ENCODE peak calls at places on chromosome 19, in ten cellular contexts. W is CD8-positive, alpha-beta memory T cell; B is lung; V is OCI-LY7; J is RWPE2; Q is left lung; E is body of pancreas; L is SK-N-SH; K is ascending aorta; A is A549. T is an unnamed sample. For H3K4me1, the result is how much of the 10 kb centered on the place peaks cover.

GRCh38 chr19:7699422-7700127 is 2.4 kb downstream of the FCER2 start:
- DNase-seq in V (peak), Q (no peak), E (no peak), A (no peak), J (no peak), L (no peak), K (no peak), W (no peak), B (no peak), T (no peak)

GRCh38 chr19:48819366-48819816 is 8.6 kb upstream of the BCAT2 start:
- DNase-seq in A (peak), J (peak), V (no peak), B (peak), W (no peak), L (no peak), K (peak), E (peak), Q (no peak), T (peak)

GRCh38 chr19:55581145-55581827 is 638 bp upstream of the ZNF579 start:
- DNase-seq in B (no peak), L (no peak), W (no peak), V (no peak), J (no peak), K (no peak), Q (no peak), A (peak), E (no peak), T (no peak)

GRCh38 chr19:57558525-57558924 is 1.1 kb downstream of the ZNF550 start:
- DNase-seq in W (no peak), A (no peak), E (no peak), V (no peak), Q (no peak), B (no peak), K (no peak), L (peak), J (no peak), T (no peak)

GRCh38 chr19:14369399-14370168 is 11.7 kb upstream of the ADGRE5 start:
- DNase-seq in J (no peak), Q (no peak), W (peak), B (no peak), A (no peak), E (no peak), L (no peak), K (peak), V (no peak), T (no peak)

GRCh38 chr19:35991731-35992450 is 3.1 kb upstream of the SDHAF1 start:
- DNase-seq in V (no peak), Q (peak), J (no peak), E (no peak), K (no peak), A (no peak), W (no peak), L (no peak), B (no peak), T (no peak)

GRCh38 chr19:33796164-33797100 is at the start of gene KCTD15:
- DNase-seq in W (no peak), L (peak), Q (no peak), K (no peak), B (no peak), J (no peak), V (peak), A (peak), E (peak), T (peak)

GRCh38 chr19:4120531-4120930 is 3.4 kb downstream of the MAP2K2 start:
- DNase-seq in J (no peak), V (no peak), L (no peak), B (no peak), E (no peak), Q (no peak), K (no peak), W (no peak), A (no peak), T (no peak)

GRCh38 chr19:50723069-50723468 is at the start of gene CLEC11A:
- DNase-seq in W (no peak), L (no peak), J (no peak), Q (no peak), V (no peak), K (no peak), B (no peak), E (peak), A (no peak), T (peak)

GRCh38 chr19:45164577-45165335 is 4.0 kb upstream of the NKPD1 start:
- DNase-seq in Q (peak), L (no peak), E (peak), B (peak), V (peak), A (peak), K (no peak), J (peak), W (peak), T (peak)

GRCh38 chr19:6610934-6611370 is 20.0 kb upstream of the CD70 start:
- DNase-seq in B (no peak), Q (no peak), E (no peak), K (no peak), L (no peak), W (no peak), V (no peak), J (no peak), A (peak), T (no peak)

GRCh38 chr19:53579518-53579917 is 41.6 kb downstream of the ZNF331 start:
- DNase-seq in B (no peak), V (no peak), Q (no peak), L (no peak), K (no peak), W (no peak), A (no peak), J (no peak), E (no peak), T (no peak)

GRCh38 chr19:13463296-13463695 is 43.0 kb downstream of the CACNA1A start:
- DNase-seq in L (no peak), B (no peak), V (peak), A (no peak), J (no peak), Q (no peak), E (no peak), K (no peak), W (no peak), T (no peak)

GRCh38 chr19:35267818-35268545 is 780 bp upstream of the USF2 start:
- DNase-seq in Q (peak), K (peak), A (peak), B (peak), J (peak), W (peak), V (peak), L (peak), E (peak), T (peak)

GRCh38 chr19:27971071-27971470 is 1241.9 kb downstream of the UQCRFS1 start:
- DNase-seq in L (no peak), Q (no peak), E (no peak), J (no peak), W (no peak), K (no peak), B (no peak), A (peak), V (no peak), T (no peak)

GRCh38 chr19:27729332-27729731 is 1483.6 kb downstream of the UQCRFS1 start:
- DNase-seq in L (no peak), Q (no peak), A (no peak), E (no peak), V (no peak), B (no peak), K (no peak), W (no peak), J (no peak), T (no peak)

GRCh38 chr19:35292986-35293732 is 1.2 kb downstream of the MAG start:
- DNase-seq in A (no peak), W (no peak), Q (no peak), L (no peak), E (no peak), B (no peak), K (no peak), V (no peak), J (no peak), T (no peak)

GRCh38 chr19:43414554-43414953 is at the start of gene TEX101:
- DNase-seq in Q (no peak), K (no peak), L (no peak), J (no peak), B (no peak), A (no peak), V (no peak), E (no peak), W (no peak), T (no peak)

GRCh38 chr19:31803819-31804446 is 454.7 kb upstream of the TSHZ3 start:
- DNase-seq in K (no peak), W (no peak), J (no peak), E (no peak), Q (no peak), A (no peak), L (no peak), B (peak), V (no peak), T (no peak)

GRCh38 chr19:13799669-13800068 is 4.4 kb downstream of the ZSWIM4 start:
- DNase-seq in K (no peak), B (no peak), A (no peak), V (no peak), Q (no peak), W (no peak), E (no peak), J (no peak), L (no peak), T (no peak)

GRCh38 chr19:58513694-58514563 is 2.1 kb upstream of the SLC27A5 start:
- DNase-seq in J (peak), L (peak), K (peak), E (peak), Q (peak), V (peak), B (peak), W (peak), A (peak), T (peak)

GRCh38 chr19:42090687-42091086 is 14.7 kb downstream of the ZNF574 start:
- DNase-seq in K (no peak), A (no peak), E (no peak), Q (no peak), V (no peak), W (no peak), B (no peak), L (no peak), J (no peak), T (no peak)

GRCh38 chr19:15108145-15108844 is 1.1 kb downstream of the SYDE1 start:
- DNase-seq in E (no peak), Q (no peak), B (no peak), W (no peak), J (no peak), A (no peak), K (no peak), V (no peak), L (peak), T (no peak)

GRCh38 chr19:53782698-53783097 is 41.4 kb downstream of the NLRP12 start:
- DNase-seq in W (no peak), E (no peak), Q (no peak), J (no peak), A (no peak), L (no peak), V (no peak), K (no peak), B (no peak), T (no peak)

GRCh38 chr19:28292822-28293500 is 920.0 kb downstream of the UQCRFS1 start:
- DNase-seq in K (no peak), J (no peak), W (no peak), L (peak), A (no peak), E (no peak), V (no peak), Q (no peak), B (no peak), T (no peak)

GRCh38 chr19:19539738-19540703 is 2.0 kb downstream of the CILP2 start:
- DNase-seq in A (peak), K (no peak), V (peak), W (peak), E (peak), J (peak), L (peak), Q (peak), B (peak), T (peak)

GRCh38 chr19:15775249-15775648 is 12.2 kb upstream of the OR10H5 start:
- DNase-seq in B (no peak), V (no peak), E (no peak), L (no peak), A (no peak), W (no peak), Q (no peak), K (no peak), J (no peak), T (no peak)

GRCh38 chr19:35741216-35741541 is 1.1 kb downstream of the IGFLR1 start:
- DNase-seq in A (no peak), E (no peak), V (no peak), Q (no peak), L (no peak), K (no peak), J (no peak), W (no peak), B (no peak), T (no peak)

GRCh38 chr19:18295034-18295451 is 13.6 kb upstream of the JUND start:
- DNase-seq in W (no peak), J (no peak), E (no peak), L (no peak), Q (no peak), A (no peak), K (no peak), V (no peak), B (no peak), T (no peak)

GRCh38 chr19:35288331-35288730 is 3.6 kb upstream of the MAG start:
- DNase-seq in L (no peak), J (no peak), W (no peak), V (no peak), A (no peak), B (no peak), E (no peak), Q (no peak), K (no peak), T (no peak)

GRCh38 chr19:49340865-49341718 is 5.9 kb downstream of the CD37 start:
- DNase-seq in B (no peak), W (no peak), Q (peak), L (no peak), A (no peak), V (no peak), J (peak), K (peak), E (no peak), T (peak)

GRCh38 chr19:30719189-30719990 is 347.2 kb downstream of the ZNF536 start:
- DNase-seq in W (no peak), J (no peak), E (peak), B (no peak), A (peak), V (no peak), K (no peak), L (peak), Q (no peak), T (peak)

GRCh38 chr19:36821758-36822157 is 16.4 kb downstream of the ZNF790 start:
- DNase-seq in E (no peak), V (no peak), L (no peak), Q (no peak), B (no peak), A (no peak), W (no peak), K (no peak), J (no peak), T (no peak)

GRCh38 chr19:45492627-45493470 is 4.0 kb downstream of the RTN2 start:
- DNase-seq in W (no peak), K (no peak), Q (peak), L (peak), A (peak), J (no peak), E (no peak), B (no peak), V (peak), T (no peak)

DNA sequence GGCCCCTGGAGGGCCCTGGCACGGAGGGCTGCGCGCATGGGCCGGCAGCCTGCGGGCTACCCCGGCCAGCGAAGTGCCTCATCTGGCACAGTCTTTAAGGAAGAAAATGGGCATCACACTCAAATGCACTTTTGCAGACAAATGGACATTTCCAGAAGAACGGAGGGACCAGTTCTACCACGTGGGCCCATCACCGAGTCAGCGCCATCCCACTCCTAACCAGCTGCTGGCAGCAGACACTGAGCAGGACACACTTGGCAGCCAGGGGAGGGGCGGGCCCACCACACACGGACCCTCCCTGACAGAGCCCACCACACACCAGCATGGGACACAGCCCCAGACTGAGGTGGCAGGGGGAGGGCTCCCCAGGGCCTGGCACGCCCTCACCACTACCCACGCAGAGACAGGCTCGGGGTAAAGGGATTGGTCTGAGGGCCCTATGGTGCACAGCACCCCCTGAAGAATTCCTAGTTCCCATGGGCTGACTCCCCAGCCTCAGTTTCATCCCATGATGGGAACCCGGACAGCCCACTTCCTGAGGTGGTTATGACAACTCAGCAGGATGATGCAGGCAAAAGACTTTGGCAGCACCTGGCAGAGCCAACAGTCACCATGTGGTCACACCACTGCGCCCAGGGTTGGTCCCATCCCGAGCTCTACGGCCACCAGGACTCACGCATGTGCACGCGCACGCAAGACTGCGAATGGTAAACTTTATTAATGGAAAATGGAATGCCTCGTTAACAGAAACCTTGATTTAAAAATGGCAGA is 18.7 kb upstream of the TINCR start:
- DNase-seq in K (no peak), E (no peak), W (no peak), V (no peak), B (no peak), A (no peak), Q (no peak), J (no peak), L (no peak), T (no peak)
- H3K4me1 ChIP-seq in K (under half), E (under half), W (under half), V (under half), B (under half), A (under half), Q (under half), J (under half), L (under half), T (under half)

GRCh38 chr19:10922638-10923014 is 5.8 kb downstream of the YIPF2 start:
- DNase-seq in W (no peak), A (no peak), K (no peak), L (no peak), B (no peak), E (no peak), V (no peak), J (no peak), Q (peak), T (no peak)

GRCh38 chr19:10920781-10921180 is 7.7 kb downstream of the YIPF2 start:
- DNase-seq in V (no peak), Q (no peak), W (no peak), L (no peak), E (no peak), J (peak), B (no peak), K (no peak), A (no peak), T (no peak)

GRCh38 chr19:10920288-10920655 is 8.2 kb downstream of the YIPF2 start:
- DNase-seq in L (no peak), A (no peak), J (no peak), V (no peak), E (no peak), K (no peak), W (no peak), B (no peak), Q (no peak), T (no peak)

GRCh38 chr19:10921909-10922637 is 6.4 kb downstream of the YIPF2 start:
- DNase-seq in E (no peak), L (no peak), B (no peak), Q (peak), V (no peak), A (no peak), J (no peak), K (no peak), W (no peak), T (no peak)

GRCh38 chr19:10921199-10921879 is 7.1 kb downstream of the YIPF2 start:
- DNase-seq in E (no peak), A (no peak), Q (no peak), J (peak), W (no peak), K (no peak), L (no peak), V (no peak), B (no peak), T (no peak)
- H3K27ac ChIP-seq in E (no peak), A (no peak), Q (no peak), J (no peak), W (no peak), K (no peak), L (no peak), V (no peak), B (no peak), T (no peak)

GRCh38 chr19:39941151-39941550 is 6.7 kb upstream of the FCGBP start:
- DNase-seq in A (no peak), K (no peak), B (no peak), J (no peak), W (no peak), E (no peak), L (no peak), V (no peak), Q (no peak), T (no peak)
- H3K4me1 ChIP-seq in A (half or more), K (under half), B (under half), J (under half), W (half or more), E (under half), L (under half), V (under half), Q (under half), T (under half)

GRCh38 chr19:17283504-17283996 is 1.8 kb downstream of the ANKLE1 start:
- DNase-seq in W (no peak), Q (no peak), K (no peak), A (no peak), E (no peak), V (no peak), L (no peak), B (no peak), J (no peak), T (no peak)
- H3K27ac ChIP-seq in W (no peak), Q (no peak), K (no peak), A (no peak), E (no peak), V (no peak), L (no peak), B (no peak), J (no peak), T (no peak)

GRCh38 chr19:38270587-38271167 is 6.3 kb downstream of the SPINT2 start:
- DNase-seq in K (no peak), A (peak), Q (peak), B (no peak), E (peak), W (no peak), V (no peak), J (no peak), L (no peak), T (no peak)

GRCh38 chr19:38266070-38266469 is 1.7 kb downstream of the SPINT2 start:
- DNase-seq in L (no peak), W (no peak), K (no peak), E (peak), A (no peak), Q (no peak), J (no peak), V (no peak), B (no peak), T (no peak)

GRCh38 chr19:38266981-38267597 is 2.7 kb downstream of the SPINT2 start:
- DNase-seq in E (peak), L (no peak), Q (no peak), V (no peak), W (no peak), B (no peak), J (no peak), A (peak), K (no peak), T (no peak)

GRCh38 chr19:38267780-38268430 is 3.5 kb downstream of the SPINT2 start:
- DNase-seq in L (no peak), E (peak), W (no peak), J (no peak), Q (peak), K (no peak), B (peak), A (peak), V (no peak), T (no peak)

GRCh38 chr19:38268539-38268938 is 4.2 kb downstream of the SPINT2 start:
- DNase-seq in J (no peak), K (no peak), E (peak), A (peak), W (no peak), Q (peak), B (no peak), L (no peak), V (no peak), T (no peak)
- H3K4me1 ChIP-seq in J (under half), K (under half), E (half or more), A (half or more), W (under half), Q (under half), B (under half), L (under half), V (under half), T (under half)

DNA sequence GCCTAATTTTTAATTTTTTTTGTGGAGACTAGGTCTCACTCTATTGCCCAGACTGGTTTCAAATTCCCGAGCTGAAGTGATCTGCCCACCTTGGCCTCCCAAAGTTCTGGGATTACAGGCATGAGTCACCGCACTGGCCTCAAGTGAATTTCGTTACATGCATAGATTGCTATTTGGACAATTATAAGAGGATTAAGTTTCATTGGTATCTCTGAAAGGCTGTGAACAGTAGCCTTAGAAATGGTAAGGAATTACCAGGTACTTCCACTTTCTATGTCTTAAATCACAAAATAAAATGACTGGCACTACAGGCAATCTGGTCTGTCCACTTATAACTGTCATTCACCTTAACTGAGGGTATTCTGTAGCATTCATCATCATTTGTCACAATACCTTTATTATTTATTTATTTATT is 2.9 kb upstream of the CCDC9 start:
- DNase-seq in B (no peak), W (no peak), Q (no peak), V (no peak), E (no peak), J (no peak), K (no peak), L (no peak), A (peak), T (no peak)
- H3K27ac ChIP-seq in B (no peak), W (no peak), Q (no peak), V (no peak), E (no peak), J (peak), K (no peak), L (peak), A (peak), T (no peak)

GRCh38 chr19:2630352-2631001 is 72.0 kb downstream of the GNG7 start:
- DNase-seq in W (no peak), J (no peak), V (no peak), B (no peak), Q (no peak), E (no peak), L (no peak), K (no peak), A (no peak), T (no peak)
- H3K4me1 ChIP-seq in W (under half), J (under half), V (half or more), B (under half), Q (under half), E (under half), L (under half), K (under half), A (under half), T (under half)

T was measured in ovary.